ENCODE peak calls at places on chromosomes 12 and 14, in eight cellular contexts. M is keratinocyte, J is fibroblast of villous mesenchyme, S is fibroblast of the aortic adventitia, P is neural progenitor cell, F is RWPE2, A is cardiac muscle cell, H is Calu3. X is an unnamed sample.

GRCh38 chr12:82176016-82176415 is 182.2 kb downstream of the CCDC59 start:
- DNase-seq in M (no peak), J (no peak), S (no peak), P (no peak), F (no peak), A (no peak), H (no peak), X (no peak)

GRCh38 chr12:117501470-117501869 is 140.0 kb upstream of the NOS1 start:
- DNase-seq in M (no peak), J (no peak), S (no peak), P (no peak), F (no peak), A (peak), H (no peak), X (no peak)

GRCh38 chr12:75058228-75058627 is 151.4 kb downstream of the KCNC2 start:
- DNase-seq in M (no peak), J (no peak), S (peak), P (no peak), F (no peak), A (no peak), H (no peak), X (no peak)

GRCh38 chr12:80892597-80893445 is 44.9 kb downstream of the LIN7A start:
- DNase-seq in M (no peak), J (peak), S (no peak), P (no peak), F (no peak), A (no peak), H (no peak), X (no peak)

GRCh38 chr12:95214466-95214865 is 2.8 kb downstream of the FGD6 start:
- DNase-seq in M (no peak), J (no peak), S (no peak), P (no peak), F (no peak), A (no peak), H (no peak), X (no peak)

GRCh38 chr14:67881225-67881624 is 61.6 kb downstream of the RAD51B start:
- DNase-seq in M (no peak), J (no peak), S (no peak), P (no peak), F (no peak), A (no peak), H (no peak), X (no peak)

GRCh38 chr14:98234208-98234607 is 1037.8 kb downstream of the BCL11B start:
- DNase-seq in M (peak), J (no peak), S (no peak), P (no peak), F (no peak), A (no peak), H (no peak), X (no peak)

GRCh38 chr14:104240426-104241157 is 102.2 kb downstream of the KIF26A start:
- DNase-seq in M (no peak), J (no peak), S (no peak), P (peak), F (peak), A (no peak), H (no peak), X (no peak)

GRCh38 chr12:66111605-66112004 is 18.9 kb downstream of the LLPH start:
- DNase-seq in M (no peak), J (peak), S (no peak), P (no peak), F (no peak), A (peak), H (no peak), X (no peak)

GRCh38 chr12:69440886-69441285 is 29.3 kb upstream of the FRS2 start:
- DNase-seq in M (no peak), J (no peak), S (no peak), P (no peak), F (no peak), A (no peak), H (no peak), X (no peak)

GRCh38 chr14:31880935-31881334 is 196.2 kb upstream of the ARHGAP5 start:
- DNase-seq in M (no peak), J (peak), S (peak), P (no peak), F (no peak), A (peak), H (peak), X (no peak)

GRCh38 chr12:116373610-116374606 is 96.4 kb upstream of the MED13L start:
- DNase-seq in M (no peak), J (no peak), S (no peak), P (no peak), F (no peak), A (no peak), H (no peak), X (no peak)

GRCh38 chr12:33187409-33187808 is 252.2 kb downstream of the SYT10 start:
- DNase-seq in M (no peak), J (no peak), S (no peak), P (no peak), F (no peak), A (no peak), H (peak), X (no peak)

GRCh38 chr12:57529831-57530230 is 7.2 kb downstream of the MBD6 start:
- DNase-seq in M (no peak), J (no peak), S (no peak), P (no peak), F (no peak), A (peak), H (no peak), X (no peak)

GRCh38 chr12:82874935-82875334 is 188.2 kb downstream of the TMTC2 start:
- DNase-seq in M (no peak), J (no peak), S (peak), P (no peak), F (no peak), A (peak), H (no peak), X (no peak)

GRCh38 chr12:96500686-96501085 is 11.3 kb downstream of the CFAP54 start:
- DNase-seq in M (no peak), J (peak), S (peak), P (no peak), F (no peak), A (peak), H (peak), X (no peak)

GRCh38 chr12:112988224-112988623 is 9.9 kb downstream of the OAS2 start:
- DNase-seq in M (no peak), J (no peak), S (no peak), P (no peak), F (no peak), A (no peak), H (no peak), X (no peak)

GRCh38 chr14:61479746-61480502 is 158.5 kb downstream of the PRKCH start:
- DNase-seq in M (no peak), J (peak), S (peak), P (no peak), F (no peak), A (peak), H (no peak), X (no peak)

GRCh38 chr14:69259531-69260245 is at the start of gene GALNT16:
- DNase-seq in M (no peak), J (peak), S (no peak), P (peak), F (no peak), A (peak), H (peak), X (no peak)
- TF ChIP-seq CTCF in M (no peak), J (peak), S (peak), P (peak), F (no peak), A (peak), H (no peak), X (peak)

DNA sequence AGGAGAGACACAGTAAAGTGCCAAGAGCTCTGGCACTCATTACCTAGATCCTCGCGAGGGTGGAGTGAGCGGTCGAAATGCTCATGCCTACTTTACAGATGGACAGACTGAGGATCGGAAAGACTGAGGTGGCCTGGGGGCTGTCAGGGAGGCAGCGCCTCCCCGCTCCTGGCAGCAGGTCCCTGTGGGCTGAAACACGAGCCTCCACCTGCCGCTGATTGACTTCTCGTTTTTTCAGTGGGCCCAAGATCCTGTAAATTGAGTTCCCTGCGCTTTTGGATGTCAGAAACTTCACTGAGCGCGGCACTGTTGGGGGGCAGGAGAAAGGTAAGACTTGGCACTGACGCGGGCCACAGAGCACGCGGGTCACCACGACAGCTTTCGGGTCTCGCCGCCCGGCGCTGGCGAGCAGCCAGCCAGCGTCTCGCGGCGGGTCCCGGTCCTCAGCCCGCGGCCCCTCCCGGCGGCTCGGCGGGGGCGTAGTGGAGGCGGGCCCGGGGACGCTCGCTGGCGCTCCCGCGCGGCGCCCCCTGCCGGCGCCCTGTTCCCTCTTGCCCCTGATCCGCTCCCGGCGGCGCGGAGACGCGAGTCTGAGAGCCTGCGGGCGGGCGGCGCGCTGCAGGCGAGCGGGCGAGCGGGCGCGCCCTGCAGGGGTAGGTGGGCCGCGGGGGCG is 550 bp upstream of the SCN8A start:
- DNase-seq in M (no peak), J (peak), S (peak), P (peak), F (peak), A (peak), H (peak), X (no peak)
- TF ChIP-seq CTCF in M (no peak), J (peak), S (peak), P (peak), F (peak), A (peak), H (peak), X (peak)

GRCh38 chr12:20142956-20143355 is 225.4 kb upstream of the PDE3A start:
- DNase-seq in M (no peak), J (no peak), S (no peak), P (no peak), F (no peak), A (peak), H (no peak), X (no peak)
- TF ChIP-seq CTCF in M (no peak), J (no peak), S (no peak), P (peak), F (no peak), A (peak), H (no peak), X (peak)

GRCh38 chr14:51993274-51993673 is 3.9 kb downstream of the RTRAF start:
- DNase-seq in M (no peak), J (no peak), S (no peak), P (no peak), F (no peak), A (no peak), H (no peak), X (no peak)

GRCh38 chr14:52000019-52000582 is 10.8 kb downstream of the RTRAF start:
- DNase-seq in M (no peak), J (peak), S (peak), P (no peak), F (no peak), A (no peak), H (no peak), X (no peak)

GRCh38 chr14:51999084-51999483 is 9.7 kb downstream of the RTRAF start:
- DNase-seq in M (no peak), J (peak), S (peak), P (no peak), F (no peak), A (no peak), H (no peak), X (no peak)

GRCh38 chr14:51998348-51998747 is 9.0 kb downstream of the RTRAF start:
- DNase-seq in M (no peak), J (no peak), S (no peak), P (no peak), F (no peak), A (no peak), H (no peak), X (no peak)

DNA sequence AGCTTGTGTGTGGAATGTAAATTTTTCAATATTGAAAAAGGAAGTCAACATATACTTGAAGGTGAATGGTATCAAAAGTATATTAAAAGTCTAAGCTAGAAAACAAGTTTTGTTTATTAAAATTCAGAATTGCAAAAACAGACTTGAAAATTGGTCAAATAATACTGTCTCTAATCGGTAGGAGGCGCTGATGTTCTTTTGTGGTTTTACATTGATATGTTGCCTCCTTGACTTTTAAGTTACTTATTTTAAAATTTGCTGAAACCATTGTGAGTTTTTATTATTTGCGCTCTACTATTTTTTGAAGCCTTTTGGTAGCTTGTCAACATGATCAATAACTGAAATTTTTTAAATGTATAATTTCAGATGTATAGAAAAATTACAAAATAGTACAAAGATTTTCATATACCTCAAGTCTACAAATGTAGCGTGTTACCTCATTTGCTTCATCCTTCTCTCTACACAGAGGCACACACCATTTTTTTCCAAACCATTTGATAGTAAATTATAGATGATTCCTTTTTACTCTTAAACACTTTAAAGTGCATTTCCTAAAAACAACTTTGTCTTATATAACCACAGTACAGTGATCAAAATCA is 6.9 kb downstream of the RTRAF start:
- DNase-seq in M (no peak), J (peak), S (peak), P (peak), F (no peak), A (peak), H (no peak), X (no peak)
- TF ChIP-seq CTCF in M (peak), J (peak), S (peak), P (peak), F (peak), A (peak), H (peak), X (peak)

DNA sequence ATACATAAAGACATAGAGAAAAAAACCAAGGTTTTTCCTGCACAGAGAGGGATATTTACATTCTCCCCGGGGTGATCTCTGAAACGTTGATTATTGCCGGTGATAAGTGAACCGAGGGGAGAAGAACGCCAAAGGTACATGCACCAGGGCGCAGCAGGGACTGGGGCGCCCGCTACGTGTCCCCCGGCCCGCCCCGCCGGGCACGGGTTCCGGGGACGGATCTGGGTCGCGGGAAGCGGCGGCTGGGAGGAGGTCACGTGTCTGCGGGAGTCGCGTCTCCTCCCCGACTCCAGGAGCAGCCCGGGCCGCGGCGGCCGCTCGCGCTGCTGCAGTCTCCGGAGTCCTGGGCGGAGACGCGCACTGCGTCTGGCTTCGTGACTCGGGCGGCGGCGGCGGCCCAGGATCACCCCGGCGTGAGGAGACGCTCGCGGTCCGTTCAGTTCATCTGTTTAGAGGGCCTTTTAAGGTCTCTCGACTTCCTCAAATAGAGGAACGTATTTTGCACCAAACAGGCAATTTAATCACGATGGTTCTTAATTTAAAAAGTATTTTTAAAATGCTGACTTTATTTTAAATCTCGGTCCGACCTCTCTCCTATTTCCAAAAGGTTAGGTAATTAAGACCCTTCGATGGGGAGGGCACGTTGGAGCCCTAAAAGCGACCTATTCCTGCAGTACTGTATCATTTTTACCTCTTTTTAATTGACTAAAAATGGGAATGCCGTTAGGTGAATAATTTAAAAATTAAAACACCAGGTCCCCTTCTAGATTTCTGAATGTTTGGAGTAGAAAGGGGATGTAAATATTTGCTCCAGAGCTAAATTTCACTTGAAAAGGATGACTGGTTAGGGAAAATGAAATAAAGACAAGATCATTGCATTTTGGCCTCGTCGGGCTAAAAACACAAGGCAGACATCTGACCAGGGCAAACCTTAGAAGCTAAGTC is 1.8 kb upstream of the BHLHE41 start:
- DNase-seq in M (no peak), J (peak), S (peak), P (peak), F (peak), A (peak), H (peak), X (peak)
- TF ChIP-seq CTCF in M (no peak), J (no peak), S (no peak), P (no peak), F (no peak), A (peak), H (no peak), X (peak)

X was measured in chondrocyte.